ENCODE peak calls at places on chromosome X, in nine cellular contexts. P is adrenal gland; Q is sigmoid colon; R is cardiac muscle cell; G is PC-3; W is tibial nerve; D is heart right ventricle; Y is CD4-positive, CD25-positive, alpha-beta regulatory T cell; F is trophoblast cell. C is an unnamed sample. For H3K4me1 and H3K27me3, the result is how much of the 10 kb centered on the place peaks cover.

GRCh38 chrX:15600071-15600470 is 689 bp downstream of the ACE2 start:
- DNase-seq in P (no peak), Q (no peak), R (no peak), G (no peak), W (no peak), D (no peak), Y (no peak), F (no peak), C (no peak)

GRCh38 chrX:151735219-151735618 is 673 bp downstream of the CNGA2 start:
- DNase-seq in P (no peak), Q (peak), R (no peak), G (no peak), W (no peak), D (no peak), Y (no peak), F (no peak), C (no peak)

GRCh38 chrX:97402333-97402732 is 518.6 kb downstream of the RPA4 start:
- DNase-seq in P (no peak), Q (no peak), R (no peak), G (no peak), W (no peak), D (no peak), Y (no peak), F (no peak), C (no peak)

GRCh38 chrX:38986586-38986985 is 185.3 kb downstream of the MID1IP1 start:
- DNase-seq in P (no peak), Q (no peak), R (peak), G (no peak), W (no peak), D (no peak), Y (no peak), F (no peak), C (no peak)

GRCh38 chrX:106203315-106203714 is 35.2 kb downstream of the PWWP3B start:
- DNase-seq in P (no peak), Q (no peak), R (no peak), G (peak), W (no peak), D (no peak), Y (no peak), F (no peak), C (no peak)

GRCh38 chrX:53374222-53374820 is 48.1 kb downstream of the SMC1A start:
- DNase-seq in P (no peak), Q (no peak), R (no peak), G (no peak), W (no peak), D (no peak), Y (no peak), F (no peak), C (no peak)

GRCh38 chrX:134480061-134480460 is 20.1 kb downstream of the HPRT1 start:
- DNase-seq in P (no peak), Q (no peak), R (no peak), G (no peak), W (no peak), D (no peak), Y (no peak), F (no peak), C (no peak)

GRCh38 chrX:153593811-153594500 is 5.0 kb downstream of the CCNQ start:
- DNase-seq in P (no peak), Q (no peak), R (no peak), G (no peak), W (no peak), D (no peak), Y (no peak), F (no peak), C (no peak)

GRCh38 chrX:111259559-111259958 is 10.7 kb downstream of the CAPN6 start:
- DNase-seq in P (no peak), Q (no peak), R (no peak), G (no peak), W (no peak), D (no peak), Y (no peak), F (no peak), C (no peak)

GRCh38 chrX:45070116-45071007 is 130.3 kb downstream of the DIPK2B start:
- DNase-seq in P (no peak), Q (no peak), R (peak), G (peak), W (peak), D (peak), Y (peak), F (no peak), C (no peak)

GRCh38 chrX:136115909-136116297 is 31.4 kb upstream of the FHL1 start:
- DNase-seq in P (no peak), Q (no peak), R (no peak), G (no peak), W (no peak), D (no peak), Y (no peak), F (no peak), C (no peak)

GRCh38 chrX:127038065-127038464 is 218.5 kb downstream of the PRR32 start:
- DNase-seq in P (no peak), Q (no peak), R (peak), G (peak), W (no peak), D (no peak), Y (no peak), F (no peak), C (no peak)

GRCh38 chrX:39195156-39195555 is 393.9 kb downstream of the MID1IP1 start:
- DNase-seq in P (no peak), Q (no peak), R (peak), G (no peak), W (no peak), D (no peak), Y (peak), F (no peak), C (no peak)

GRCh38 chrX:139554367-139554766 is 23.8 kb downstream of the F9 start:
- DNase-seq in P (no peak), Q (no peak), R (no peak), G (no peak), W (no peak), D (no peak), Y (no peak), F (no peak), C (no peak)

GRCh38 chrX:73127700-73128241 is 48.5 kb upstream of the PABPC1L2A start:
- DNase-seq in P (no peak), Q (no peak), R (peak), G (peak), W (no peak), D (peak), Y (no peak), F (no peak), C (no peak)

GRCh38 chrX:8235026-8235425 is 64.0 kb upstream of the VCX2 start:
- DNase-seq in P (no peak), Q (no peak), R (no peak), G (peak), W (no peak), D (no peak), Y (no peak), F (no peak), C (no peak)

GRCh38 chrX:46838482-46838857 is 1.6 kb downstream of the RP2 start:
- DNase-seq in P (no peak), Q (no peak), R (no peak), G (no peak), W (no peak), D (no peak), Y (no peak), F (no peak), C (no peak)

GRCh38 chrX:3639236-3639635 is 74.2 kb downstream of the PRKX start:
- DNase-seq in P (no peak), Q (no peak), R (no peak), G (no peak), W (no peak), D (no peak), Y (no peak), F (no peak), C (no peak)

GRCh38 chrX:21745756-21746155 is 12.2 kb downstream of the SMPX start:
- DNase-seq in P (peak), Q (no peak), R (peak), G (peak), W (peak), D (peak), Y (peak), F (no peak), C (peak)

GRCh38 chrX:118392726-118393125 is 46.8 kb downstream of the WDR44 start:
- DNase-seq in P (no peak), Q (no peak), R (no peak), G (no peak), W (no peak), D (no peak), Y (no peak), F (no peak), C (no peak)

GRCh38 chrX:8037593-8038348 is 110.6 kb upstream of the PNPLA4 start:
- DNase-seq in P (no peak), Q (no peak), R (no peak), G (no peak), W (no peak), D (no peak), Y (no peak), F (no peak), C (no peak)

GRCh38 chrX:20211261-20211786 is 55.4 kb downstream of the RPS6KA3 start:
- DNase-seq in P (no peak), Q (no peak), R (no peak), G (no peak), W (no peak), D (no peak), Y (peak), F (no peak), C (no peak)

GRCh38 chrX:26848511-26848910 is 614.6 kb downstream of the PPP4R3C start:
- DNase-seq in P (no peak), Q (no peak), R (no peak), G (no peak), W (no peak), D (no peak), Y (no peak), F (no peak), C (no peak)

GRCh38 chrX:10015711-10016515 is 48.8 kb downstream of the CLDN34 start:
- DNase-seq in P (peak), Q (peak), R (peak), G (peak), W (no peak), D (peak), Y (no peak), F (no peak), C (no peak)

GRCh38 chrX:20263474-20263873 is 3.2 kb downstream of the RPS6KA3 start:
- DNase-seq in P (no peak), Q (no peak), R (no peak), G (peak), W (no peak), D (no peak), Y (peak), F (no peak), C (no peak)

GRCh38 chrX:2485789-2486345 is 14.9 kb downstream of the DHRSX start:
- DNase-seq in P (no peak), Q (no peak), R (no peak), G (no peak), W (no peak), D (no peak), Y (no peak), F (no peak), C (no peak)

GRCh38 chrX:104254442-104255115 is at the start of gene ESX1:
- DNase-seq in P (no peak), Q (no peak), R (peak), G (no peak), W (no peak), D (no peak), Y (no peak), F (no peak), C (no peak)

GRCh38 chrX:140712413-140713173 is 3.0 kb downstream of the LINC00632 start:
- DNase-seq in P (peak), Q (peak), R (peak), G (peak), W (no peak), D (peak), Y (no peak), F (no peak), C (peak)

GRCh38 chrX:71650333-71650969 is 16.9 kb upstream of the LOC101059915 start:
- DNase-seq in P (no peak), Q (no peak), R (peak), G (peak), W (no peak), D (no peak), Y (peak), F (no peak), C (no peak)

GRCh38 chrX:65681810-65682209 is 14.4 kb downstream of the MSN start:
- DNase-seq in P (no peak), Q (no peak), R (no peak), G (no peak), W (no peak), D (no peak), Y (no peak), F (no peak), C (no peak)

GRCh38 chrX:65686246-65686645 is 18.8 kb downstream of the MSN start:
- DNase-seq in P (no peak), Q (no peak), R (no peak), G (no peak), W (no peak), D (no peak), Y (no peak), F (no peak), C (no peak)

GRCh38 chrX:65688403-65688881 is 21.0 kb downstream of the MSN start:
- DNase-seq in P (no peak), Q (no peak), R (no peak), G (no peak), W (no peak), D (no peak), Y (no peak), F (no peak), C (no peak)

GRCh38 chrX:65687367-65687766 is 19.9 kb downstream of the MSN start:
- DNase-seq in P (no peak), Q (no peak), R (no peak), G (no peak), W (no peak), D (no peak), Y (no peak), F (no peak), C (no peak)

DNA sequence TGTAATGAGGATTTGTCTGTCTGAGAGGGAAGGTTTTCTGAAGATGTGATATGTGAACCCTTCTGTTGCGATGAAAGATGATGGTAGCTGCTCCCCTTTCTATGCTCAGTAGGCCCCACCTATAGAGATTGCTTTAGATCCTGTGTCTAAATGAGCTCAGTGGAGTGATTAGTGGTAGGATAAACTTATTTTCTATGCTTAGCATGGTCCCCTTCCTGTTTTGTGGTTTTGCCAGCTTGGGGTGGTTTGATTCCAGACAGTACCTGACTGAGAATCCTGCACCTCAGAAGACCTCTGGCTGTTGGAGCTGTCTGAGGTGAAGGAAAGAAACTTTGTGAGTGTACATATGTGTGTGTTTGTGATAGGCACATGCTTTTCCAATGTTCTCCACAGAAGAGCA is 17.7 kb downstream of the MSN start:
- DNase-seq in P (no peak), Q (no peak), R (no peak), G (no peak), W (no peak), D (no peak), Y (no peak), F (no peak), C (no peak)
- H3K4me1 ChIP-seq in P (under half), Q (half or more), R (under half), G (under half), W (under half), D (under half), Y (half or more), F (under half), C (under half)

GRCh38 chrX:114152130-114152529 is 431.8 kb upstream of the HTR2C start:
- DNase-seq in P (no peak), Q (no peak), R (no peak), G (peak), W (no peak), D (no peak), Y (no peak), F (peak), C (no peak)
- H3K27me3 ChIP-seq in P (under half), Q (under half), R (under half), G (under half), W (under half), D (under half), Y (under half), F (under half), C (under half)

GRCh38 chrX:131828482-131828881 is 194.6 kb upstream of the STK26 start:
- DNase-seq in P (no peak), Q (no peak), R (peak), G (no peak), W (no peak), D (no peak), Y (no peak), F (no peak), C (no peak)

GRCh38 chrX:131826572-131826971 is 196.5 kb upstream of the STK26 start:
- DNase-seq in P (no peak), Q (no peak), R (no peak), G (no peak), W (no peak), D (no peak), Y (no peak), F (no peak), C (no peak)

GRCh38 chrX:131827935-131828334 is 195.2 kb upstream of the STK26 start:
- DNase-seq in P (no peak), Q (no peak), R (peak), G (peak), W (no peak), D (no peak), Y (peak), F (no peak), C (no peak)

GRCh38 chrX:131830400-131831184 is 192.5 kb upstream of the STK26 start:
- DNase-seq in P (peak), Q (peak), R (peak), G (peak), W (peak), D (peak), Y (peak), F (peak), C (peak)

GRCh38 chrX:131831185-131831520 is 191.9 kb upstream of the STK26 start:
- DNase-seq in P (no peak), Q (no peak), R (no peak), G (no peak), W (no peak), D (no peak), Y (no peak), F (no peak), C (no peak)
- H3K27ac ChIP-seq in P (peak), Q (peak), R (peak), G (peak), W (peak), D (peak), Y (no peak), F (peak), C (no peak)

DNA sequence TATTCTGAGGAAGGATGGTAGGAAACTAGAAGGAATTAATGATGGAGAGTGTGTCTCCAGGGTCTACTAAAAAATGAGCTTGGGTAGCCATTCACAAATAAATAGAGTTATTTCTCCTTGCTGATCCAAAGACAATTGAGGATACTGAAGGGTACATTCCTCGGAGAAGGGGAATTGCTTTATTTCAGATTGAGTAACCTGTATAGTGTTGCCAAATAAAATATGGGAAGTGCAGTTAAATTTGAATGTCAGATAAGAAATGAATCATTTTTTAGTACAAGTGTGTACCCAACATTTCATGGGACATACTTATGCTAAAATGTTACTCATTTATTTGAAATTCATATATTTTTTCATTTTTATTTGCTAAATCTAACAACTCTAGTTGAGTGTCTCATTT is 16.0 kb upstream of the VSIG1 start:
- DNase-seq in P (no peak), Q (no peak), R (no peak), G (peak), W (no peak), D (no peak), Y (no peak), F (no peak), C (no peak)
- H3K4me1 ChIP-seq in P (under half), Q (under half), R (under half), G (half or more), W (under half), D (under half), Y (under half), F (under half), C (under half)

DNA sequence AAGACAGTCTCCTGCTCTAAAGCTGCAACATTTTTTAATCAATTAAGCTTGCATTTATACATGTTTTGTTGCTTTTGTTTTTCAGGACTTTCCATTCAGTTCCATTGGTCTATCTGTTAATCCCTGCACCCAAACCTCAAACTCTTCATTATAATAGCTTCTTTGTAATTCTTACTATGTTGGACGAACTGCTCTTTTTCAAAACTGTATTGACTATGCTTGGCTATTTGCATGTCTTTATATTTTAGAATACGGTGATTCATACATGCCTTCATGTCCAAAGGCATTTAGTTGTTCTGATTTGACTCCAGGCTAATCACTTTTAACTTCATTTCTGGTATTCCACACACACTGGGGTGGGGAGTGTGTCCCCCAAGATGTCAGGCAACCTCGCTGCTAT is 14.1 kb downstream of the MAGEC1 start:
- DNase-seq in P (no peak), Q (no peak), R (no peak), G (no peak), W (no peak), D (no peak), Y (no peak), F (no peak), C (no peak)
- H3K27me3 ChIP-seq in P (under half), Q (under half), R (under half), G (under half), W (under half), D (under half), Y (under half), F (under half), C (under half)

DNA sequence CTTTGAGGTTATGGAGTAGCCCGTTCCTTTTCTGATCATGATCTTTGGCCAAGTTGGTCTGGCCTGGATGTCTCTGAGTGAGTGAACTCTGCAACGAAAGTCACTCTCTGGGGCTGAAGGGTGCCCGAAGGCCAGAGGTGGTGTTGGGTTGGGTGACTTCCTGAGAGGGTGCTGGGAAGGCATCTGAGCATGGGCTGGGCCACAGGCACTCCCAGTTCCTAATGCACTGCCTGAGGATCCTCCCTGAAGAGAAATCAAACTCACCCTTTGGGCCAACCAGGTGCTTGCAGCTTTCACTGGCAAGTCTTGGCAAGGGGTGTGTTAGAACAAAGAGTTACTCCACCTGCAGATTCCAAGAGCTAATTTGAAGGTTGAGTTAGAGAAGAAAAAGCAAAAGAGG is 66.4 kb upstream of the SCML1 start:
- DNase-seq in P (no peak), Q (no peak), R (no peak), G (no peak), W (no peak), D (no peak), Y (no peak), F (no peak), C (no peak)
- H3K27ac ChIP-seq in P (no peak), Q (no peak), R (no peak), G (no peak), W (no peak), D (no peak), Y (no peak), F (no peak), C (no peak)

C was measured in aorta.